ENCODE peak calls at places on chromosomes 1 and 21, in five cellular contexts. One of them, this sample, is unnamed.

GRCh38 chr1:104072915-104073371 is 323.2 kb downstream of the AMY1C start:
- DNase-seq in heart right ventricle: no peak
- DNase-seq in CD8-positive, alpha-beta memory T cell: no peak
- DNase-seq in CD8-positive, alpha-beta T cell: no peak
- DNase-seq in CD4-positive, CD25-positive, alpha-beta regulatory T cell: peak; percentile 6
- DNase-seq in this sample: no peak

GRCh38 chr1:229664133-229664689 is 38.2 kb downstream of the URB2 start:
- DNase-seq in CD8-positive, alpha-beta memory T cell: peak; percentile 59
- DNase-seq in CD4-positive, CD25-positive, alpha-beta regulatory T cell: peak; percentile 67
- DNase-seq in CD8-positive, alpha-beta T cell: peak; percentile 72
- DNase-seq in heart right ventricle: peak; percentile 13
- DNase-seq in this sample: peak; percentile 44

GRCh38 chr21:17611414-17612022 is 1.2 kb downstream of the BTG3 start:
- DNase-seq in heart right ventricle: peak; percentile 59
- DNase-seq in CD8-positive, alpha-beta memory T cell: peak; percentile 74
- DNase-seq in CD8-positive, alpha-beta T cell: peak; percentile 64
- DNase-seq in CD4-positive, CD25-positive, alpha-beta regulatory T cell: peak; percentile 93
- DNase-seq in this sample: peak; percentile 84

GRCh38 chr1:67939942-67940341 is 106.7 kb upstream of the GNG12 start:
- DNase-seq in heart right ventricle: no peak
- DNase-seq in CD8-positive, alpha-beta memory T cell: no peak
- DNase-seq in CD4-positive, CD25-positive, alpha-beta regulatory T cell: no peak
- DNase-seq in CD8-positive, alpha-beta T cell: no peak
- DNase-seq in this sample: no peak

GRCh38 chr1:17912491-17912890 is 157.4 kb downstream of the ACTL8 start:
- DNase-seq in CD8-positive, alpha-beta memory T cell: no peak
- DNase-seq in CD4-positive, CD25-positive, alpha-beta regulatory T cell: no peak
- DNase-seq in CD8-positive, alpha-beta T cell: no peak
- DNase-seq in heart right ventricle: no peak
- DNase-seq in this sample: no peak

GRCh38 chr1:231463541-231463940 is 41.5 kb upstream of the EGLN1 start:
- DNase-seq in CD4-positive, CD25-positive, alpha-beta regulatory T cell: no peak
- DNase-seq in heart right ventricle: no peak
- DNase-seq in CD8-positive, alpha-beta memory T cell: no peak
- DNase-seq in CD8-positive, alpha-beta T cell: no peak
- DNase-seq in this sample: no peak

GRCh38 chr1:225318706-225319575 is 108.9 kb downstream of the LBR start:
- DNase-seq in heart right ventricle: no peak
- DNase-seq in CD8-positive, alpha-beta T cell: no peak
- DNase-seq in CD8-positive, alpha-beta memory T cell: no peak
- DNase-seq in CD4-positive, CD25-positive, alpha-beta regulatory T cell: peak; percentile 44
- DNase-seq in this sample: no peak

GRCh38 chr1:25869909-25870606 is 5.5 kb downstream of the PAQR7 start:
- DNase-seq in CD8-positive, alpha-beta memory T cell: no peak
- DNase-seq in CD4-positive, CD25-positive, alpha-beta regulatory T cell: no peak
- DNase-seq in heart right ventricle: no peak
- DNase-seq in CD8-positive, alpha-beta T cell: no peak
- DNase-seq in this sample: no peak

GRCh38 chr1:51575406-51576084 is 41.3 kb upstream of the OSBPL9 start:
- DNase-seq in CD8-positive, alpha-beta memory T cell: no peak
- DNase-seq in heart right ventricle: no peak
- DNase-seq in CD8-positive, alpha-beta T cell: no peak
- DNase-seq in CD4-positive, CD25-positive, alpha-beta regulatory T cell: no peak
- DNase-seq in this sample: peak; percentile 76

GRCh38 chr1:2482588-2482987 is 6.5 kb downstream of the PLCH2 start:
- DNase-seq in CD8-positive, alpha-beta T cell: no peak
- DNase-seq in CD8-positive, alpha-beta memory T cell: no peak
- DNase-seq in heart right ventricle: no peak
- DNase-seq in CD4-positive, CD25-positive, alpha-beta regulatory T cell: no peak
- DNase-seq in this sample: no peak
- H3K27ac ChIP-seq in CD8-positive, alpha-beta T cell: no peak overlapping the region
- H3K27ac ChIP-seq in CD8-positive, alpha-beta memory T cell: no peak overlapping the region
- H3K27ac ChIP-seq in heart right ventricle: no peak overlapping the region
- H3K27ac ChIP-seq in CD4-positive, CD25-positive, alpha-beta regulatory T cell: no peak overlapping the region
- H3K27ac ChIP-seq in this sample: no peak overlapping the region

DNA sequence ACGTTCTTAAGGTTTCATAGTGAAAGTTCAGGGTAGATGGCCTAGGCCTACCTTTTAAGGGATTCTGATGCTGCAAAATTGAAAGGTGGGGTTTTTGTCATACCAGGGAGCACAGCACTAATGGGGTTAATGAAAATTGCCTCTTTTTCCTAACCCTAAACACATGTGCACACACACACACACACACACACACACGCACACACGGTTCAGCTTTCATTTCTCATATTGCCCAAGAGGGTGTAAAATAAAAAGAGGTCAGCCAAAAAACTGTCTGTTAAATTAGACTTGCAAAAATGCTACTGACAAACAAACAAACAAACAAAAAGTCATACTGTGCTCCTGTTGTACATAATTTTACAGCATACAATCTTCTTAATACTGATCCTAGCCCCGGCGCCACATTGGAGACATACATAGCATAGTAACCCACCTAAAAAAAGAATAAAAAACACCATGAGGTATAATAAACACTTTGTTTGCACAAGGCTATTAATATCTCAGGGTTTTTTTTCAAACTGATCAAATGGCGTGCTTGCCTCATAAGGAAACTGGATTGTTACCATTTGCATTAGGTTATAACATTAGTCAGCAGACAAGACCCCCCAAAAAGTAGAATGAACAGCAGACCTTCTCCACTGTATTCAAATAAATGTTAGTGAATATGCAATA is 69.1 kb downstream of the TGFB2 start:
- DNase-seq in CD4-positive, CD25-positive, alpha-beta regulatory T cell: no peak
- DNase-seq in heart right ventricle: no peak
- DNase-seq in CD8-positive, alpha-beta memory T cell: no peak
- DNase-seq in CD8-positive, alpha-beta T cell: no peak
- DNase-seq in this sample: no peak
- H3K4me1 ChIP-seq in CD4-positive, CD25-positive, alpha-beta regulatory T cell: no peaks in the 10 kb centered on the region
- H3K4me1 ChIP-seq in heart right ventricle: no peaks in the 10 kb centered on the region
- H3K4me1 ChIP-seq in CD8-positive, alpha-beta memory T cell: no peaks in the 10 kb centered on the region
- H3K4me1 ChIP-seq in CD8-positive, alpha-beta T cell: no peaks in the 10 kb centered on the region
- H3K4me1 ChIP-seq in this sample: no peaks in the 10 kb centered on the region

GRCh38 chr1:15018767-15019166 is 134.8 kb upstream of the TMEM51 start:
- DNase-seq in CD4-positive, CD25-positive, alpha-beta regulatory T cell: no peak
- DNase-seq in CD8-positive, alpha-beta T cell: no peak
- DNase-seq in heart right ventricle: no peak
- DNase-seq in CD8-positive, alpha-beta memory T cell: no peak
- DNase-seq in this sample: no peak
- H3K4me3 ChIP-seq in CD4-positive, CD25-positive, alpha-beta regulatory T cell: no peak overlapping the region
- H3K4me3 ChIP-seq in CD8-positive, alpha-beta T cell: no peak overlapping the region
- H3K4me3 ChIP-seq in heart right ventricle: no peak overlapping the region
- H3K4me3 ChIP-seq in CD8-positive, alpha-beta memory T cell: no peak overlapping the region
- H3K4me3 ChIP-seq in this sample: no peak overlapping the region

DNA sequence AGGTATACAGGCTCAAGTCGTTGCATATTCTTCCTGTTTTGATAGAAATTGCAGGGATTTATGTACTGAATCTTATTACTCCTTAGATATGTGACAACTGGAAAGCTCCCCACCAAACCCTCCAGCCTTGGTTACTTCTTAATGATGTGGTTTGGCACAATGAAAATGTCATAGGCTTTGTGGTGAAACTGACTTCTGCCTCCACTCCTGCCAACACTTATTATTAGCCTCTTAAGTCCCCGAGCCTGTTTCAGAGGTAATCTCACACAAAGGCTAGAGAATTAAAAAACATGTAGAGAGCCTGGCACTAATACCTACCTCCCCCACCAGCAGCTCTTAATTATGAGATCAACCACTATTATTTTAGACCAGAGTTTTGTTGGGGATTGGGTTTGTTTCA is 4.2 kb downstream of the COX20 start:
- DNase-seq in CD8-positive, alpha-beta T cell: no peak
- DNase-seq in CD8-positive, alpha-beta memory T cell: no peak
- DNase-seq in CD4-positive, CD25-positive, alpha-beta regulatory T cell: no peak
- DNase-seq in heart right ventricle: no peak
- DNase-seq in this sample: no peak
- H3K27ac ChIP-seq in CD8-positive, alpha-beta T cell: no peak overlapping the region
- H3K27ac ChIP-seq in CD8-positive, alpha-beta memory T cell: no peak overlapping the region
- H3K27ac ChIP-seq in CD4-positive, CD25-positive, alpha-beta regulatory T cell: no peak overlapping the region
- H3K27ac ChIP-seq in heart right ventricle: no peak overlapping the region
- H3K27ac ChIP-seq in this sample: no peak overlapping the region

DNA sequence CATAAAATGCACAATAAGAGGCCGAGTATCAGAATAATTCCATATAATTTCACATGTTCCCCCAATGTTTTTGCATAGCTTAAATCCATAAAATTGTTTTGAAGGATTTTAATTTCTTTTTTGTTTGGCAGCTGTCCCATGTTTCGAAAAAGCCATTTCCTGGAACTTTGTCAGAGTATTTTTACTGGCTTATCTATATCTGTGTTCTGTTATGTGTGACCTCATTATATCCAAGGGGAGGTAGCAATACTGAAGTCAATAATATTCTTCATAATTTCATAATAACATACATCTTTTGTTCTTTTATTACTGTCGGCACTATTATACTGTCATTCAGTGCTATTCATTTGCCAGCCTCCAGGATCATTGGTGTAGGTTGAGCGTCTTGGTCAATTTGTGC is 9.4 kb upstream of the BACH1 start:
- DNase-seq in CD4-positive, CD25-positive, alpha-beta regulatory T cell: no peak
- DNase-seq in CD8-positive, alpha-beta memory T cell: no peak
- DNase-seq in CD8-positive, alpha-beta T cell: no peak
- DNase-seq in heart right ventricle: no peak
- DNase-seq in this sample: no peak
- H3K4me1 ChIP-seq in CD4-positive, CD25-positive, alpha-beta regulatory T cell: peaks cover 16% of the 10 kb centered on the region
- H3K4me1 ChIP-seq in CD8-positive, alpha-beta memory T cell: peaks cover 4% of the 10 kb centered on the region
- H3K4me1 ChIP-seq in CD8-positive, alpha-beta T cell: peaks cover 4% of the 10 kb centered on the region
- H3K4me1 ChIP-seq in heart right ventricle: peaks cover 27% of the 10 kb centered on the region
- H3K4me1 ChIP-seq in this sample: no peaks in the 10 kb centered on the region

DNA sequence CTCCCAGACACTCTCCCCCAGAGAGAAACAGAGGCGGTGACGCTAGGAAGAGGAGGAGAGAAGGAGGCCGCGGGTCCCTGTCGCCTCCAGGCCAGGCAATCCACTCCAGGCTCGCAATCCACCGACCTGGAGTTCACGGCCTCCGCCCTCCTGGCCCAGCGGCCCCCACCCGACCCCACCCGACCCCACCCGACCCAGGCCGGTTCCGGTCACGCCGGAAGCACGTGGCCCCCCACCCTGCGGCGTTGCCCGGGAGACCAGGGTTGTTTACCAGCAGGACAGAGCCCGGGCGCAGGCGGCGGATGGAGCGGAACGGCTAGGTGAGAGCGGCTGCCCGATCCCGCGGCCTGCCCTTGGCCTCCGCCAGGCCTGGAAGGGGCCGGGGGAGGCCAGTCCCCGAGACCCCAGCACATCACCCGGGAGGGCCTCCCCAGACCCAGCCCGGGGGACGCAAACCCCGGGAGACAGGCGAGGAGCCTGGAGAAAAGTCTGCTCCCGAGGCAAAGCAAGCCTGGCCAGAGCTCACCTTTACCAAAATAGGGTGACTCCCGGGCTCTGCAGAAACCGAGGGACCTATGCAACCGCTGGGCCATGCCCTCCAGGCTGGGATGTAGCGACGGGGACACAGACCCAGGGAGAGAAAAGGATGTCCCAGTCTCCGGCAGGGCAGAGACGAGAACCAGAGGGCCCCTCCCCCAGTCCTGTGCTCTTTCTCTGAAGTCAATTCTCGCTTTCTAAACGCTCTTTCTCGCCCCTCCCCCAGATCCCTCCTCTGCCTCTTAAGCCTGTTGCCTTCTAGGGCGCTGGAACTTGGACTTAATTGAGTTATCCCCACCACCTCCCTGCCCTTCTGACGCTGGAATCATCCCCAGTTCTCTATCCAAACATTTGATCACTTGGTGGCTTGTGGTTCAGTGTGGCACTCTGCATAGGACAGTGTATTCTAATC is at the start of the genes PLA2G2C and UBXN10:
- DNase-seq in CD4-positive, CD25-positive, alpha-beta regulatory T cell: peak; percentile 76
- DNase-seq in CD8-positive, alpha-beta T cell: peak; percentile 27
- DNase-seq in heart right ventricle: peak; percentile 76
- DNase-seq in CD8-positive, alpha-beta memory T cell: peak; percentile 28
- DNase-seq in this sample: no peak
- H3K4me3 ChIP-seq in CD4-positive, CD25-positive, alpha-beta regulatory T cell: peak within 1 kb of the TSS; percentile 71
- H3K4me3 ChIP-seq in CD8-positive, alpha-beta T cell: peak within 1 kb of the TSS; percentile 47
- H3K4me3 ChIP-seq in heart right ventricle: peak within 1 kb of the TSS; percentile 53
- H3K4me3 ChIP-seq in CD8-positive, alpha-beta memory T cell: peak within 1 kb of the TSS; percentile 75
- H3K4me3 ChIP-seq in this sample: no peak within 1 kb of the TSS

This sample was measured in SJSA1.